ENCODE peak calls at places on chromosome 10, in nine cellular contexts. Z is stromal cell of bone marrow, N is Calu3, Q is OCI-LY7, X is T-cell, G is upper lobe of left lung, O is LoVo, P is foreskin melanocyte, V is psoas muscle. I is an unnamed sample.

GRCh38 chr10:37436361-37436760 is 311.0 kb downstream of the ANKRD30A start:
- DNase-seq in Q (no peak), Z (no peak), P (no peak), O (no peak), X (no peak), N (no peak), V (no peak), G (no peak), I (no peak)

GRCh38 chr10:21831986-21832735 is 171.4 kb downstream of the DNAJC1 start:
- DNase-seq in Z (no peak), P (no peak), X (no peak), N (no peak), O (no peak), G (no peak), Q (no peak), V (no peak), I (no peak)

GRCh38 chr10:871951-872403 is 59.5 kb downstream of the LARP4B start:
- DNase-seq in Q (no peak), G (peak), N (no peak), P (no peak), O (no peak), Z (no peak), V (no peak), X (no peak), I (no peak)

GRCh38 chr10:86635402-86635801 is 18.9 kb upstream of the OPN4 start:
- DNase-seq in O (peak), P (no peak), G (no peak), Z (peak), X (no peak), V (no peak), N (no peak), Q (no peak), I (no peak)

GRCh38 chr10:78803710-78804109 is 265.1 kb upstream of the ZMIZ1 start:
- DNase-seq in X (no peak), P (no peak), Q (no peak), V (no peak), G (no peak), O (no peak), N (no peak), Z (no peak), I (no peak)

GRCh38 chr10:70418229-70418628 is 14.3 kb downstream of the EIF4EBP2 start:
- DNase-seq in P (no peak), O (no peak), G (no peak), X (no peak), N (no peak), Z (no peak), V (no peak), Q (no peak), I (no peak)

GRCh38 chr10:77836299-77836820 is 90.2 kb downstream of the DLG5 start:
- DNase-seq in P (no peak), Z (no peak), Q (peak), X (peak), V (peak), N (no peak), G (no peak), O (no peak), I (peak)

GRCh38 chr10:101494650-101495049 is 93.4 kb downstream of the POLL start:
- DNase-seq in G (no peak), Z (no peak), X (no peak), V (no peak), N (no peak), Q (no peak), O (no peak), P (no peak), I (no peak)

I was measured in left cardiac atrium.